ENCODE peak calls at places on chromosomes 3 and 15, in ten cellular contexts. J, Y, G, K, I, F, H, V, Q and S are unnamed samples.

GRCh38 chr3:187011915-187012314 is 81.6 kb downstream of the ST6GAL1 start:
- DNase-seq in J (no peak), Y (no peak), G (no peak), K (no peak), I (no peak), F (no peak), H (no peak), V (no peak), Q (no peak), S (no peak)

GRCh38 chr3:197289726-197290125 is 8.7 kb downstream of the DLG1 start:
- DNase-seq in J (no peak), Y (no peak), G (no peak), K (peak; percentile 42), I (no peak), F (no peak), H (no peak), V (no peak), Q (no peak), S (no peak)

GRCh38 chr3:9862391-9863235 is 17.4 kb downstream of the CIDEC start:
- DNase-seq in J (peak; percentile 24), Y (no peak), G (peak; percentile 73), K (peak; percentile 39), I (no peak), F (no peak), H (no peak), V (peak; percentile 84), Q (no peak), S (peak; percentile 92)

GRCh38 chr15:76153241-76154197 is 93.7 kb downstream of the TMEM266 start:
- DNase-seq in J (no peak), Y (no peak), G (peak; percentile 56), K (no peak), I (no peak), F (no peak), H (no peak), V (no peak), Q (no peak), S (no peak)

GRCh38 chr15:31459011-31459748 is 132.5 kb downstream of the KLF13 start:
- DNase-seq in J (no peak), Y (no peak), G (no peak), K (peak; percentile 50), I (no peak), F (no peak), H (no peak), V (no peak), Q (no peak), S (no peak)

GRCh38 chr3:113533534-113533892 is 1.2 kb downstream of the SIDT1 start:
- DNase-seq in J (peak; percentile 44), Y (no peak), G (no peak), K (no peak), I (no peak), F (no peak), H (no peak), V (no peak), Q (no peak), S (no peak)

GRCh38 chr3:61578667-61579367 is 17.4 kb downstream of the PTPRG start:
- DNase-seq in J (no peak), Y (no peak), G (no peak), K (no peak), I (no peak), F (no peak), H (no peak), V (no peak), Q (no peak), S (no peak)

GRCh38 chr15:93382196-93382820 is 293.3 kb upstream of the RGMA start:
- DNase-seq in J (no peak), Y (no peak), G (no peak), K (no peak), I (no peak), F (no peak), H (no peak), V (no peak), Q (no peak), S (no peak)

GRCh38 chr3:57855281-57855680 is 99.2 kb downstream of the SLMAP start:
- DNase-seq in J (no peak), Y (no peak), G (no peak), K (peak; percentile 74), I (no peak), F (no peak), H (no peak), V (no peak), Q (no peak), S (no peak)

GRCh38 chr15:101641134-101641764 is 10.9 kb downstream of the TM2D3 start:
- DNase-seq in J (peak; percentile 77), Y (peak; percentile 13), G (peak; percentile 74), K (peak; percentile 71), I (no peak), F (peak; percentile 63), H (peak; percentile 76), V (peak; percentile 81), Q (peak; percentile 41), S (peak; percentile 73)

GRCh38 chr3:15953841-15954240 is 156.1 kb upstream of the ANKRD28 start:
- DNase-seq in J (no peak), Y (no peak), G (no peak), K (no peak), I (no peak), F (no peak), H (no peak), V (no peak), Q (no peak), S (no peak)

GRCh38 chr3:50119786-50120185 is 31.1 kb downstream of the RBM5 start:
- DNase-seq in J (no peak), Y (no peak), G (no peak), K (no peak), I (no peak), F (no peak), H (no peak), V (no peak), Q (no peak), S (no peak)

GRCh38 chr3:71885001-71885400 is 100.1 kb upstream of the PROK2 start:
- DNase-seq in J (no peak), Y (no peak), G (no peak), K (no peak), I (no peak), F (no peak), H (no peak), V (no peak), Q (no peak), S (no peak)

GRCh38 chr3:10957976-10958749 is 34.4 kb upstream of the SLC6A1 start:
- DNase-seq in J (no peak), Y (no peak), G (no peak), K (no peak), I (no peak), F (no peak), H (no peak), V (no peak), Q (no peak), S (no peak)

GRCh38 chr3:157091096-157091833 is 68.7 kb downstream of the CCNL1 start:
- DNase-seq in J (no peak), Y (no peak), G (no peak), K (no peak), I (no peak), F (no peak), H (no peak), V (no peak), Q (no peak), S (no peak)

GRCh38 chr3:122758877-122759670 is 34.6 kb downstream of the HSPBAP1 start:
- DNase-seq in J (no peak), Y (no peak), G (no peak), K (peak; percentile 22), I (no peak), F (no peak), H (no peak), V (no peak), Q (no peak), S (no peak)

GRCh38 chr3:112627419-112627818 is 13.5 kb downstream of the CCDC80 start:
- DNase-seq in J (no peak), Y (no peak), G (no peak), K (no peak), I (no peak), F (no peak), H (no peak), V (no peak), Q (no peak), S (no peak)

GRCh38 chr3:129277829-129278271 is 820 bp upstream of the HMCES start:
- DNase-seq in J (no peak), Y (no peak), G (no peak), K (no peak), I (no peak), F (no peak), H (no peak), V (peak; percentile 8), Q (no peak), S (peak; percentile 51)

GRCh38 chr3:48370330-48370708 is 1.7 kb upstream of the FBXW12 start:
- DNase-seq in J (no peak), Y (no peak), G (no peak), K (no peak), I (no peak), F (no peak), H (no peak), V (no peak), Q (no peak), S (no peak)

GRCh38 chr3:152362086-152362485 is 93.4 kb downstream of the MBNL1 start:
- DNase-seq in J (no peak), Y (no peak), G (no peak), K (no peak), I (no peak), F (peak; percentile 27), H (peak; percentile 29), V (no peak), Q (no peak), S (no peak)

GRCh38 chr3:76432396-76432795 is 607.5 kb upstream of the ROBO2 start:
- DNase-seq in J (no peak), Y (no peak), G (no peak), K (no peak), I (no peak), F (no peak), H (no peak), V (no peak), Q (no peak), S (no peak)

GRCh38 chr3:108171095-108171494 is 51.1 kb downstream of the IFT57 start:
- DNase-seq in J (no peak), Y (no peak), G (no peak), K (no peak), I (no peak), F (no peak), H (no peak), V (no peak), Q (no peak), S (no peak)

GRCh38 chr15:41921167-41921566 is 27.3 kb upstream of the SPTBN5 start:
- DNase-seq in J (no peak), Y (no peak), G (no peak), K (no peak), I (no peak), F (no peak), H (no peak), V (no peak), Q (no peak), S (no peak)